ENCODE peak calls at places on chromosomes 3 and 15, in ten cellular contexts. F, X, P, C, T, Z, L, W, A and I are unnamed samples.

GRCh38 chr3:37321863-37322262 is 147.5 kb upstream of the LRRFIP2 start:
- ATAC-seq in F (no peak), X (no peak), P (no peak), C (no peak), T (no peak), Z (no peak), L (no peak), W (no peak), A (peak; percentile 31), I (no peak)

GRCh38 chr3:123385072-123385471 is 63.8 kb downstream of the ADCY5 start:
- ATAC-seq in F (no peak), X (no peak), P (peak; percentile 66), C (peak; percentile 28), T (no peak), Z (no peak), L (no peak), W (no peak), A (no peak), I (peak; percentile 74)

GRCh38 chr3:129618186-129618820 is 11.8 kb upstream of the PLXND1 start:
- ATAC-seq in F (no peak), X (no peak), P (no peak), C (no peak), T (no peak), Z (no peak), L (no peak), W (no peak), A (no peak), I (no peak)

GRCh38 chr3:86929046-86929445 is 61.9 kb downstream of the VGLL3 start:
- ATAC-seq in F (no peak), X (no peak), P (no peak), C (no peak), T (no peak), Z (no peak), L (no peak), W (no peak), A (no peak), I (no peak)

GRCh38 chr15:52559583-52559982 is 9.2 kb downstream of the ARPP19 start:
- ATAC-seq in F (no peak), X (no peak), P (peak; percentile 71), C (no peak), T (no peak), Z (no peak), L (peak; percentile 58), W (no peak), A (peak; percentile 26), I (no peak)

GRCh38 chr3:1535361-1535760 is 442.5 kb downstream of the CNTN6 start:
- ATAC-seq in F (no peak), X (no peak), P (no peak), C (no peak), T (no peak), Z (no peak), L (no peak), W (no peak), A (no peak), I (no peak)

GRCh38 chr3:81859524-81859923 is 98.1 kb upstream of the GBE1 start:
- ATAC-seq in F (no peak), X (no peak), P (no peak), C (no peak), T (no peak), Z (no peak), L (no peak), W (no peak), A (no peak), I (no peak)

GRCh38 chr3:153599685-153600084 is 437.7 kb downstream of the RAP2B start:
- ATAC-seq in F (peak; percentile 61), X (no peak), P (peak; percentile 76), C (peak; percentile 95), T (peak; percentile 43), Z (no peak), L (no peak), W (no peak), A (peak; percentile 79), I (no peak)

GRCh38 chr15:78343431-78343830 is 3.3 kb downstream of the CRABP1 start:
- ATAC-seq in F (no peak), X (no peak), P (no peak), C (no peak), T (no peak), Z (no peak), L (no peak), W (no peak), A (no peak), I (no peak)

GRCh38 chr15:82763361-82764142 is 42.3 kb downstream of the FSD2 start:
- ATAC-seq in F (no peak), X (no peak), P (no peak), C (peak; percentile 95), T (no peak), Z (peak; percentile 92), L (no peak), W (no peak), A (no peak), I (no peak)

GRCh38 chr15:72168131-72168825 is 29.3 kb downstream of the GRAMD2A start:
- ATAC-seq in F (peak; percentile 47), X (no peak), P (peak; percentile 74), C (peak; percentile 41), T (peak; percentile 25), Z (no peak), L (peak; percentile 41), W (peak; percentile 95), A (peak; percentile 40), I (no peak)

GRCh38 chr3:50370594-50370993 is 11.3 kb upstream of the TMEM115 start:
- ATAC-seq in F (no peak), X (no peak), P (no peak), C (peak; percentile 32), T (no peak), Z (no peak), L (peak; percentile 13), W (no peak), A (no peak), I (no peak)

GRCh38 chr3:45075821-45076625 is 49.9 kb downstream of the CLEC3B start:
- ATAC-seq in F (peak; percentile 56), X (no peak), P (no peak), C (no peak), T (peak; percentile 35), Z (no peak), L (no peak), W (no peak), A (no peak), I (no peak)

GRCh38 chr15:64143276-64143675 is 8.3 kb upstream of the SNX22 start:
- ATAC-seq in F (no peak), X (no peak), P (no peak), C (no peak), T (no peak), Z (no peak), L (no peak), W (no peak), A (no peak), I (no peak)

GRCh38 chr3:87627316-87627715 is 350.9 kb upstream of the POU1F1 start:
- ATAC-seq in F (no peak), X (no peak), P (no peak), C (no peak), T (no peak), Z (no peak), L (no peak), W (no peak), A (no peak), I (no peak)

GRCh38 chr3:193605876-193606275 is 12.9 kb downstream of the OPA1 start:
- ATAC-seq in F (peak; percentile 96), X (peak; percentile 97), P (peak; percentile 91), C (peak; percentile 91), T (peak; percentile 84), Z (peak; percentile 73), L (peak; percentile 97), W (peak; percentile 96), A (peak; percentile 93), I (no peak)

GRCh38 chr15:70504305-70504951 is 258.9 kb downstream of the UACA start:
- ATAC-seq in F (peak; percentile 51), X (peak; percentile 54), P (peak; percentile 74), C (no peak), T (peak; percentile 55), Z (no peak), L (peak; percentile 79), W (peak; percentile 76), A (peak; percentile 32), I (peak; percentile 68)

GRCh38 chr3:41198950-41199865 is at the start of gene CTNNB1:
- ATAC-seq in F (peak; percentile 96), X (peak; percentile 91), P (peak; percentile 93), C (peak; percentile 86), T (peak; percentile 98), Z (peak; percentile 93), L (peak; percentile 77), W (peak; percentile 75), A (peak; percentile 93), I (peak; percentile 93)
- TF ChIP-seq CTCF in F (no peak), X (no peak), P (no peak), C (no peak), T (peak; percentile 38), Z (peak; percentile 23), L (peak; percentile 4), W (no peak), A (no peak), I (peak; percentile 45)

GRCh38 chr3:53244281-53244680 is 11.5 kb downstream of the TKT start:
- ATAC-seq in F (peak; percentile 57), X (no peak), P (peak; percentile 45), C (no peak), T (peak; percentile 16), Z (no peak), L (no peak), W (no peak), A (peak; percentile 41), I (no peak)
- H3K36me3 ChIP-seq in F (peaks cover 33% of the 10 kb centered on the region), X (peaks cover 5% of the 10 kb centered on the region), P (peaks cover 38% of the 10 kb centered on the region), C (peaks cover 49% of the 10 kb centered on the region), T (peaks cover 30% of the 10 kb centered on the region), Z (peaks cover 16% of the 10 kb centered on the region), L (peaks cover 32% of the 10 kb centered on the region), W (peaks cover 66% of the 10 kb centered on the region), A (peaks cover 43% of the 10 kb centered on the region), I (no peaks in the 10 kb centered on the region)

GRCh38 chr3:154954750-154955149 is 125.4 kb upstream of the MME start:
- ATAC-seq in F (peak; percentile 88), X (no peak), P (no peak), C (no peak), T (peak; percentile 74), Z (peak; percentile 72), L (peak; percentile 51), W (peak; percentile 82), A (peak; percentile 75), I (no peak)
- TF ChIP-seq CTCF in F (peak; percentile 41), X (no peak), P (peak; percentile 13), C (no peak), T (peak; percentile 36), Z (no peak), L (no peak), W (peak; percentile 66), A (peak; percentile 18), I (no peak)

GRCh38 chr3:111829023-111829422 is 30.0 kb upstream of the PHLDB2 start:
- ATAC-seq in F (no peak), X (no peak), P (no peak), C (no peak), T (no peak), Z (no peak), L (no peak), W (no peak), A (no peak), I (no peak)
- H3K36me3 ChIP-seq in F (no peaks in the 10 kb centered on the region), X (no peaks in the 10 kb centered on the region), P (no peaks in the 10 kb centered on the region), C (no peaks in the 10 kb centered on the region), T (no peaks in the 10 kb centered on the region), Z (no peaks in the 10 kb centered on the region), L (no peaks in the 10 kb centered on the region), W (no peaks in the 10 kb centered on the region), A (no peaks in the 10 kb centered on the region), I (no peaks in the 10 kb centered on the region)